ENCODE peak calls at places on chromosomes 5 and 9, in five cellular contexts. C is endothelial cell of umbilical vein, B is H1, Q is A549, K is IMR-90. T is an unnamed sample.

GRCh38 chr5:180799902-180800801 is 2.5 kb downstream of the MGAT1 start:
- DNase-seq in C (no peak), K (peak), B (no peak), Q (no peak), T (peak)

GRCh38 chr9:21994996-21995651 is 533 bp downstream of the CDKN2B-AS1 start:
- DNase-seq in C (peak), B (no peak), Q (no peak), K (peak), T (no peak)

GRCh38 chr9:108086624-108087023 is 597.1 kb upstream of the KLF4 start:
- DNase-seq in C (no peak), Q (no peak), K (no peak), B (no peak), T (no peak)

GRCh38 chr5:140633081-140633471 is at the start of gene CD14:
- DNase-seq in K (no peak), C (no peak), B (no peak), Q (peak), T (no peak)

GRCh38 chr9:99626424-99626823 is 195.3 kb upstream of the NR4A3 start:
- DNase-seq in C (no peak), B (no peak), Q (no peak), K (no peak), T (no peak)

GRCh38 chr9:91043041-91043740 is 241.6 kb downstream of the SYK start:
- DNase-seq in K (no peak), Q (no peak), C (no peak), B (no peak), T (no peak)

GRCh38 chr5:16383544-16384057 is 82.0 kb downstream of the ZNF622 start:
- DNase-seq in B (no peak), C (no peak), K (no peak), Q (no peak), T (no peak)

GRCh38 chr9:130368631-130369103 is 76.1 kb upstream of the ASS1 start:
- DNase-seq in B (no peak), C (peak), K (no peak), Q (no peak), T (no peak)

GRCh38 chr5:132505641-132506040 is 15.1 kb upstream of the IRF1 start:
- DNase-seq in C (no peak), B (no peak), K (peak), Q (no peak), T (no peak)

GRCh38 chr5:145942202-145942601 is 5.8 kb downstream of the SH3RF2 start:
- DNase-seq in B (no peak), C (no peak), Q (no peak), K (no peak), T (no peak)

GRCh38 chr9:119273984-119274665 is 95.1 kb downstream of the BRINP1 start:
- DNase-seq in K (no peak), C (no peak), B (no peak), Q (no peak), T (no peak)

GRCh38 chr5:151673421-151673820 is 13.3 kb downstream of the SPARC start:
- DNase-seq in K (no peak), Q (no peak), C (peak), B (no peak), T (no peak)

GRCh38 chr5:149037819-149038218 is 25.0 kb downstream of the SH3TC2 start:
- DNase-seq in Q (no peak), K (no peak), C (no peak), B (no peak), T (no peak)

GRCh38 chr5:114782869-114783268 is 386.8 kb downstream of the TRIM36 start:
- DNase-seq in B (no peak), K (no peak), C (no peak), Q (no peak), T (no peak)

GRCh38 chr9:33125871-33126822 is 41.0 kb downstream of the B4GALT1 start:
- DNase-seq in K (peak), B (no peak), C (no peak), Q (no peak), T (no peak)

GRCh38 chr9:29798599-29798998 is 2225.3 kb upstream of the C9orf72 start:
- DNase-seq in K (no peak), Q (no peak), C (no peak), B (no peak), T (no peak)

GRCh38 chr5:53956632-53957031 is 353.7 kb downstream of the ARL15 start:
- DNase-seq in B (no peak), C (no peak), Q (no peak), K (no peak), T (no peak)

GRCh38 chr5:44952376-44952775 is 143.6 kb downstream of the MRPS30 start:
- DNase-seq in Q (peak), C (peak), B (no peak), K (peak), T (no peak)

GRCh38 chr5:77444356-77444755 is 47.8 kb downstream of the WDR41 start:
- DNase-seq in C (no peak), B (no peak), Q (no peak), K (peak), T (no peak)

GRCh38 chr5:155631116-155631515 is 617.6 kb downstream of the KIF4B start:
- DNase-seq in B (no peak), K (no peak), Q (no peak), C (no peak), T (peak)

GRCh38 chr5:52674815-52675545 is 112.7 kb upstream of the ITGA1 start:
- DNase-seq in C (no peak), B (no peak), Q (no peak), K (peak), T (no peak)

GRCh38 chr5:95915999-95916686 is 45.5 kb downstream of the ELL2 start:
- DNase-seq in C (no peak), B (no peak), Q (no peak), K (no peak), T (no peak)

GRCh38 chr5:177347699-177348098 is 3.8 kb downstream of the LMAN2 start:
- DNase-seq in B (no peak), C (no peak), Q (no peak), K (no peak), T (no peak)

GRCh38 chr9:36996677-36997076 is 37.4 kb downstream of the PAX5 start:
- DNase-seq in B (no peak), C (no peak), Q (no peak), K (no peak), T (no peak)

GRCh38 chr9:36992501-36993316 is 41.4 kb downstream of the PAX5 start:
- DNase-seq in C (no peak), K (no peak), Q (no peak), B (no peak), T (no peak)

GRCh38 chr9:36991516-36992134 is 42.4 kb downstream of the PAX5 start:
- DNase-seq in C (peak), B (peak), K (no peak), Q (peak), T (no peak)

GRCh38 chr9:36995927-36996471 is 38.1 kb downstream of the PAX5 start:
- DNase-seq in B (peak), K (peak), Q (peak), C (peak), T (peak)

GRCh38 chr9:36993933-36994764 is 39.9 kb downstream of the PAX5 start:
- DNase-seq in C (no peak), Q (no peak), B (no peak), K (no peak), T (no peak)
- TF ChIP-seq POLR2A in C (no peak), Q (no peak), B (no peak), K (no peak), T (no peak)

GRCh38 chr9:131397100-131397790 is 3.4 kb downstream of the PRRC2B start:
- DNase-seq in K (peak), C (peak), Q (no peak), B (no peak), T (no peak)

GRCh38 chr9:131396626-131397025 is 2.7 kb downstream of the PRRC2B start:
- DNase-seq in C (no peak), B (no peak), Q (no peak), K (no peak), T (no peak)

GRCh38 chr9:131395745-131396479 is 2.0 kb downstream of the PRRC2B start:
- DNase-seq in Q (no peak), C (peak), B (no peak), K (no peak), T (no peak)

GRCh38 chr9:131399972-131400371 is 6.1 kb downstream of the PRRC2B start:
- DNase-seq in K (no peak), B (no peak), C (no peak), Q (no peak), T (no peak)

GRCh38 chr9:131398204-131398603 is 4.3 kb downstream of the PRRC2B start:
- DNase-seq in Q (no peak), C (peak), K (no peak), B (no peak), T (no peak)
- TF ChIP-seq POLR2A in Q (no peak), C (no peak), K (no peak), B (no peak), T (no peak)

DNA sequence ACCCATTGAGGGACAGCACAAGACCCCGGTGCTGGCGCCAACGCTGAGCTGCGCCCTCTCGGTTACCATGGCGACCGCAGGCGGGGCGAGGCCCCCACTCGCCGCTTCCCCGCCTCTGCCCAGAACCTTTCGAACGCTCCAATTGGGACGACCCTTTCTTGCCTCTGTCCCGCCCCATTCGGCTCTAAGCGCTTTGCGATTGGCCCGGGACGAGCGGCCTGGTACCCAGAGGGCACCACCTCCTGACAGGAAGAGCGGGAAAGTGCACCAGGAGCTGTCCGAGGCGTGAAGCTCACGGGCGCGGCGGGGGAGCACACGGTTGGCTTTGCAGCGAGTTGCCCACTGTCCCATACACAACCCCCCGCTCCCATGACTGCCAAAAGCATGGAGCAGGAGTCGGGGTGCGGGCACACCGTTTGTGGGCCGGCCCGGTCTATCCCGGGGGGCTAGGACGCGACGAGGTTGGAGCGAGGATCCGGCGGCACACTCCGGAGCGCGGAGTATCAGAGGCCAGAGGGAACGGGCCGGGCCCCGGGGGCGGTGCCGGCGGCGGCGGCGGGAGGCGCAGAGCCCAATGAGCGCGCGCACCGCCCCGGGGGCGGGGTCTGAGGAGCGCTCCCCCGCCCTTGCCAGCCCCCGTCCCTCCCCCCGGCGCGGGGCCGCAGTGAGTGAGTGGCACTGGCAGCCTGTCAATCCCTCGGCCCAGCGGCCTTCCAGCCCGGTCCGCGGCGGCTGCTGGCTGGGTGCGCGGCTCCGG is 978 bp upstream of the PBX3 start:
- DNase-seq in C (peak), K (peak), Q (peak), B (peak), T (peak)
- TF ChIP-seq POLR2A in C (peak), K (no peak), Q (peak), B (no peak), T (peak)

GRCh38 chr9:136372561-136373299 is 739 bp downstream of the CARD9 start:
- DNase-seq in C (peak), B (no peak), Q (no peak), K (peak), T (peak)

GRCh38 chr9:136374183-136374575 is 710 bp upstream of the CARD9 start:
- DNase-seq in C (no peak), B (no peak), Q (no peak), K (no peak), T (no peak)

GRCh38 chr9:136372006-136372405 is 1.5 kb downstream of the CARD9 start:
- DNase-seq in B (no peak), Q (no peak), K (no peak), C (no peak), T (no peak)

GRCh38 chr9:136375096-136375495 is 1.6 kb upstream of the CARD9 start:
- DNase-seq in Q (no peak), K (no peak), B (no peak), C (no peak), T (no peak)

GRCh38 chr9:136373300-136374182 is at the start of gene CARD9:
- DNase-seq in B (no peak), Q (no peak), C (no peak), K (no peak), T (no peak)
- TF ChIP-seq POLR2A in B (no peak), Q (no peak), C (no peak), K (no peak), T (no peak)

DNA sequence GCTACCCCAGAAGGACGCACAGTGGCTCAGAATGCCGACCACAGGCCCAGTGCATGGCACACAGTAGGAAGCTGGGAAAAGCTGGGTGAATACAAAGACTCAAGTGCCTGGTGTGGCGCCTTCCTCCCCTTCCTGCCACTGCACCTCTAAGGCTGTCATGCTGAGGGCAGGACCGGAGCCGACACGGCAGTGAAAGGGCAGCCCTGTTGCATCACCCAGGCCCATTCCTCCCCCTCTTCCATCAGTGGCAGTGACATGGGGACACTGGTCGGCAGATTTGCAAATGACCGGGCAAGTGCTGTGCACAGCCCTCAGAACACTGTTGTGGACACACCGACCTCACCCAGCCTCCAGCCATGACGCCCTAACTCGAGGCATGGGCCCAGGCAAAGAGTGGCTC is 84.0 kb downstream of the STK10 start:
- DNase-seq in Q (no peak), C (no peak), B (no peak), K (no peak), T (no peak)
- TF ChIP-seq POLR2A in Q (no peak), C (no peak), B (no peak), K (no peak), T (no peak)

T was measured in H54.